ENCODE peak calls at places on chromosomes 5 and 9, in six cellular contexts. One of them, this sample, is unnamed.

GRCh38 chr9:109681301-109681700 is 98.7 kb upstream of the PALM2AKAP2 start:
- DNase-seq in H1: no peak
- DNase-seq in neuronal stem cell: no peak
- DNase-seq in H9: no peak
- DNase-seq in IMR-90: no peak
- DNase-seq in mesenchymal stem cell: no peak
- DNase-seq in this sample: no peak

GRCh38 chr5:155316310-155316709 is 302.8 kb downstream of the KIF4B start:
- DNase-seq in H1: no peak
- DNase-seq in neuronal stem cell: peak
- DNase-seq in H9: no peak
- DNase-seq in IMR-90: no peak
- DNase-seq in mesenchymal stem cell: no peak
- DNase-seq in this sample: no peak

GRCh38 chr5:2999926-3000325 is 248.4 kb upstream of the IRX2 start:
- DNase-seq in H1: no peak
- DNase-seq in neuronal stem cell: no peak
- DNase-seq in H9: no peak
- DNase-seq in IMR-90: no peak
- DNase-seq in mesenchymal stem cell: no peak
- DNase-seq in this sample: no peak

GRCh38 chr5:81391-82021 is 10.5 kb upstream of the PLEKHG4B start:
- DNase-seq in H1: no peak
- DNase-seq in neuronal stem cell: no peak
- DNase-seq in H9: no peak
- DNase-seq in IMR-90: no peak
- DNase-seq in mesenchymal stem cell: no peak
- DNase-seq in this sample: no peak

GRCh38 chr5:179346875-179347274 is 1.6 kb upstream of the ADAMTS2 start:
- DNase-seq in H1: no peak
- DNase-seq in neuronal stem cell: no peak
- DNase-seq in H9: no peak
- DNase-seq in IMR-90: no peak
- DNase-seq in mesenchymal stem cell: no peak
- DNase-seq in this sample: no peak

GRCh38 chr5:111548992-111549649 is 36.8 kb upstream of the STARD4 start:
- DNase-seq in H1: no peak
- DNase-seq in neuronal stem cell: no peak
- DNase-seq in H9: no peak
- DNase-seq in IMR-90: peak
- DNase-seq in mesenchymal stem cell: peak
- DNase-seq in this sample: no peak

GRCh38 chr5:3182477-3182876 is 413.2 kb upstream of the IRX1 start:
- DNase-seq in H1: no peak
- DNase-seq in neuronal stem cell: no peak
- DNase-seq in H9: no peak
- DNase-seq in IMR-90: no peak
- DNase-seq in mesenchymal stem cell: no peak
- DNase-seq in this sample: no peak

GRCh38 chr9:100355561-100355960 is 2.8 kb upstream of the TEX10 start:
- DNase-seq in H1: no peak
- DNase-seq in neuronal stem cell: no peak
- DNase-seq in H9: no peak
- DNase-seq in IMR-90: no peak
- DNase-seq in mesenchymal stem cell: peak
- DNase-seq in this sample: no peak

GRCh38 chr5:133738271-133738670 is 125.9 kb upstream of the FSTL4 start:
- DNase-seq in H1: no peak
- DNase-seq in neuronal stem cell: no peak
- DNase-seq in H9: no peak
- DNase-seq in IMR-90: no peak
- DNase-seq in mesenchymal stem cell: no peak
- DNase-seq in this sample: no peak

GRCh38 chr5:58447231-58447630 is 12.7 kb downstream of the PLK2 start:
- DNase-seq in H1: no peak
- DNase-seq in neuronal stem cell: no peak
- DNase-seq in H9: no peak
- DNase-seq in IMR-90: peak
- DNase-seq in mesenchymal stem cell: peak
- DNase-seq in this sample: no peak

GRCh38 chr5:137453476-137454080 is 45.5 kb downstream of the SPOCK1 start:
- DNase-seq in H1: no peak
- DNase-seq in neuronal stem cell: peak
- DNase-seq in H9: no peak
- DNase-seq in IMR-90: peak
- DNase-seq in mesenchymal stem cell: peak
- DNase-seq in this sample: no peak

GRCh38 chr5:17511775-17512325 is 6.3 kb upstream of the TAF11L3 start:
- DNase-seq in H1: no peak
- DNase-seq in neuronal stem cell: no peak
- DNase-seq in H9: no peak
- DNase-seq in IMR-90: no peak
- DNase-seq in mesenchymal stem cell: no peak
- DNase-seq in this sample: no peak

GRCh38 chr9:133274236-133275104 is 531 bp downstream of the ABO start:
- DNase-seq in H1: no peak
- DNase-seq in neuronal stem cell: no peak
- DNase-seq in H9: no peak
- DNase-seq in IMR-90: no peak
- DNase-seq in mesenchymal stem cell: no peak
- DNase-seq in this sample: no peak

GRCh38 chr9:88777498-88778312 is 213.6 kb upstream of the S1PR3 start:
- DNase-seq in H1: no peak
- DNase-seq in neuronal stem cell: no peak
- DNase-seq in H9: no peak
- DNase-seq in IMR-90: peak
- DNase-seq in mesenchymal stem cell: peak
- DNase-seq in this sample: no peak

GRCh38 chr9:2415326-2415725 is 206.3 kb upstream of the VLDLR start:
- DNase-seq in H1: no peak
- DNase-seq in neuronal stem cell: no peak
- DNase-seq in H9: no peak
- DNase-seq in IMR-90: no peak
- DNase-seq in mesenchymal stem cell: no peak
- DNase-seq in this sample: no peak

GRCh38 chr9:38039090-38039906 is 29.7 kb downstream of the SHB start:
- DNase-seq in H1: no peak
- DNase-seq in neuronal stem cell: no peak
- DNase-seq in H9: no peak
- DNase-seq in IMR-90: peak
- DNase-seq in mesenchymal stem cell: peak
- DNase-seq in this sample: no peak

GRCh38 chr9:126276056-126276728 is 50.4 kb upstream of the MVB12B start:
- DNase-seq in H1: no peak
- DNase-seq in neuronal stem cell: no peak
- DNase-seq in H9: no peak
- DNase-seq in IMR-90: no peak
- DNase-seq in mesenchymal stem cell: no peak
- DNase-seq in this sample: no peak

GRCh38 chr5:176529116-176529823 is 7.9 kb downstream of the RNF44 start:
- DNase-seq in H1: no peak
- DNase-seq in neuronal stem cell: no peak
- DNase-seq in H9: no peak
- DNase-seq in IMR-90: no peak
- DNase-seq in mesenchymal stem cell: no peak
- DNase-seq in this sample: no peak

GRCh38 chr9:72315510-72316287 is 49.3 kb downstream of the ZFAND5 start:
- DNase-seq in H1: no peak
- DNase-seq in neuronal stem cell: peak
- DNase-seq in H9: peak
- DNase-seq in IMR-90: peak
- DNase-seq in mesenchymal stem cell: peak
- DNase-seq in this sample: no peak

GRCh38 chr9:93576296-93577044 is at the start of gene PHF2:
- DNase-seq in H1: no peak
- DNase-seq in neuronal stem cell: no peak
- DNase-seq in H9: no peak
- DNase-seq in IMR-90: no peak
- DNase-seq in mesenchymal stem cell: peak
- DNase-seq in this sample: peak

GRCh38 chr9:81381694-81382093 is 307.7 kb downstream of the TLE1 start:
- DNase-seq in H1: no peak
- DNase-seq in neuronal stem cell: no peak
- DNase-seq in H9: no peak
- DNase-seq in IMR-90: no peak
- DNase-seq in mesenchymal stem cell: no peak
- DNase-seq in this sample: peak
- H2BK5ac ChIP-seq in H1: no peak
- H2BK5ac ChIP-seq in neuronal stem cell: no peak
- H2BK5ac ChIP-seq in H9: no peak
- H2BK5ac ChIP-seq in IMR-90: no peak
- H2BK5ac ChIP-seq in mesenchymal stem cell: no peak
- H2BK5ac ChIP-seq in this sample: no peak

GRCh38 chr5:36875789-36876388 is 680 bp upstream of the NIPBL start:
- DNase-seq in H1: no peak
- DNase-seq in neuronal stem cell: peak
- DNase-seq in H9: peak
- DNase-seq in IMR-90: peak
- DNase-seq in mesenchymal stem cell: peak
- DNase-seq in this sample: peak
- H2BK5ac ChIP-seq in H1: peak
- H2BK5ac ChIP-seq in neuronal stem cell: peak
- H2BK5ac ChIP-seq in H9: no peak
- H2BK5ac ChIP-seq in IMR-90: peak
- H2BK5ac ChIP-seq in mesenchymal stem cell: peak
- H2BK5ac ChIP-seq in this sample: peak

GRCh38 chr5:99285606-99286005 is 356.8 kb upstream of the CHD1 start:
- DNase-seq in H1: no peak
- DNase-seq in neuronal stem cell: no peak
- DNase-seq in H9: no peak
- DNase-seq in IMR-90: no peak
- DNase-seq in mesenchymal stem cell: no peak
- DNase-seq in this sample: no peak
- H2BK5ac ChIP-seq in H1: no peak
- H2BK5ac ChIP-seq in neuronal stem cell: no peak
- H2BK5ac ChIP-seq in H9: no peak
- H2BK5ac ChIP-seq in IMR-90: no peak
- H2BK5ac ChIP-seq in mesenchymal stem cell: no peak
- H2BK5ac ChIP-seq in this sample: no peak

GRCh38 chr5:125317546-125317995 is 571.1 kb upstream of the ZNF608 start:
- DNase-seq in H1: peak
- DNase-seq in neuronal stem cell: peak
- DNase-seq in H9: peak
- DNase-seq in IMR-90: peak
- DNase-seq in mesenchymal stem cell: no peak
- DNase-seq in this sample: peak
- H2BK5ac ChIP-seq in H1: peak
- H2BK5ac ChIP-seq in neuronal stem cell: no peak
- H2BK5ac ChIP-seq in H9: no peak
- H2BK5ac ChIP-seq in IMR-90: no peak
- H2BK5ac ChIP-seq in mesenchymal stem cell: no peak
- H2BK5ac ChIP-seq in this sample: no peak

DNA sequence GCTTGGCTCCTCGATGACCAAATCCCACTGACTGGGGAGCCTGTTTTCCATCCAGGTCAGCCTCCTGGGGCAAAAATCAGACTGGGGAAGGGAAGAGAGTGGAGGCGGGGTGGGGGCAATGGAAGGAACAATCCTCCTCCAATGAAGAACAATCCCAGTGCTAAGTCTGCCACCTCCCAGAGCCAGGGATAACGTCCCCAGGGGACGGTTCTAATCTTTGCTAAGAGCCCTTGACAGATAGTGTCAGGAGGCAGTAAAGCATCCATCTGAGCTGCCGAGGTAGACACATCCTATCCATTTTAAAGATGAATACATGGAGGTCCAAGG is 298.5 kb upstream of the MSX2 start:
- DNase-seq in H1: no peak
- DNase-seq in neuronal stem cell: no peak
- DNase-seq in H9: no peak
- DNase-seq in IMR-90: no peak
- DNase-seq in mesenchymal stem cell: no peak
- DNase-seq in this sample: no peak
- H2BK5ac ChIP-seq in H1: no peak
- H2BK5ac ChIP-seq in neuronal stem cell: no peak
- H2BK5ac ChIP-seq in H9: no peak
- H2BK5ac ChIP-seq in IMR-90: no peak
- H2BK5ac ChIP-seq in mesenchymal stem cell: no peak
- H2BK5ac ChIP-seq in this sample: peak

DNA sequence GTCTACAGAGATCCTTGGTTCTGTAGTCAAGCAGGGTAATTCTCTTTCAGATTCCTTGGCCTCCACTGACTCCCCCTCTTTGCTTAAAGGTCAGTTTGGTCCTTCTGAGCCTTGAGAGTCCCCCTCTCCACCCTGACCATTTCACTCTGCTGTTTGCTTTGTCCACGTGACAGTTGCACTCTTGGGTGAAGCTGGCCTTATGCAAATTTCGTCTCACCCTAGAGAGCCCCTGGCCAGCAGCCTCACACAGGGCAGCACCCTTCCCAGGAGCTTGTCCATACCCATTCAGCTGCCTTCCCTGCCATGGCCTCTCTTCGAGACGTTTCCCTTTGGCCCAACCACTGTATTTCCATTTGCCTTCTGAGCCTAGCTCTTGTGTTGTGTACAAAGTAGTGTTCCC is 63.7 kb downstream of the PRKACG start:
- DNase-seq in H1: no peak
- DNase-seq in neuronal stem cell: no peak
- DNase-seq in H9: no peak
- DNase-seq in IMR-90: no peak
- DNase-seq in mesenchymal stem cell: no peak
- DNase-seq in this sample: no peak
- H2BK5ac ChIP-seq in H1: peak
- H2BK5ac ChIP-seq in neuronal stem cell: no peak
- H2BK5ac ChIP-seq in H9: no peak
- H2BK5ac ChIP-seq in IMR-90: no peak
- H2BK5ac ChIP-seq in mesenchymal stem cell: no peak
- H2BK5ac ChIP-seq in this sample: no peak

This sample was measured in trophoblast cell.